ENCODE peak calls at places on chromosomes 5 and 9, in nine cellular contexts. One of them, this sample, is unnamed.

GRCh38 chr5:54215233-54215736 is 95.1 kb downstream of the ARL15 start:
- DNase-seq in aorta: no peak
- DNase-seq in ascending aorta: no peak
- DNase-seq in cerebellum: no peak
- DNase-seq in Panc1: no peak
- DNase-seq in WTC11: no peak
- DNase-seq in T-helper 9 cell: no peak
- DNase-seq in G401: no peak
- DNase-seq in DMS153: no peak
- DNase-seq in this sample: no peak

GRCh38 chr5:138641547-138642298 is 66.5 kb upstream of the HSPA9 start:
- DNase-seq in aorta: peak
- DNase-seq in ascending aorta: peak
- DNase-seq in cerebellum: peak
- DNase-seq in Panc1: peak
- DNase-seq in WTC11: peak
- DNase-seq in T-helper 9 cell: peak
- DNase-seq in G401: peak
- DNase-seq in DMS153: peak
- DNase-seq in this sample: no peak

GRCh38 chr5:133844836-133845235 is 123.6 kb downstream of the C5orf15 start:
- DNase-seq in aorta: no peak
- DNase-seq in ascending aorta: peak
- DNase-seq in cerebellum: no peak
- DNase-seq in Panc1: no peak
- DNase-seq in WTC11: no peak
- DNase-seq in T-helper 9 cell: no peak
- DNase-seq in G401: no peak
- DNase-seq in DMS153: peak
- DNase-seq in this sample: no peak

GRCh38 chr9:136267261-136268111 is 21.9 kb upstream of the QSOX2 start:
- DNase-seq in aorta: peak
- DNase-seq in ascending aorta: peak
- DNase-seq in cerebellum: peak
- DNase-seq in Panc1: no peak
- DNase-seq in WTC11: peak
- DNase-seq in T-helper 9 cell: peak
- DNase-seq in G401: peak
- DNase-seq in DMS153: peak
- DNase-seq in this sample: peak

GRCh38 chr5:9775339-9775738 is 145.2 kb upstream of the TAS2R1 start:
- DNase-seq in aorta: no peak
- DNase-seq in ascending aorta: no peak
- DNase-seq in cerebellum: no peak
- DNase-seq in Panc1: no peak
- DNase-seq in WTC11: no peak
- DNase-seq in T-helper 9 cell: no peak
- DNase-seq in G401: no peak
- DNase-seq in DMS153: no peak
- DNase-seq in this sample: no peak

GRCh38 chr5:133992429-133993151 is 12.2 kb downstream of the VDAC1 start:
- DNase-seq in aorta: no peak
- DNase-seq in ascending aorta: no peak
- DNase-seq in cerebellum: peak
- DNase-seq in Panc1: no peak
- DNase-seq in WTC11: no peak
- DNase-seq in T-helper 9 cell: no peak
- DNase-seq in G401: peak
- DNase-seq in DMS153: no peak
- DNase-seq in this sample: no peak

GRCh38 chr5:20215257-20215656 is 227.3 kb upstream of the CDH18 start:
- DNase-seq in aorta: no peak
- DNase-seq in ascending aorta: no peak
- DNase-seq in cerebellum: no peak
- DNase-seq in Panc1: no peak
- DNase-seq in WTC11: no peak
- DNase-seq in T-helper 9 cell: no peak
- DNase-seq in G401: no peak
- DNase-seq in DMS153: no peak
- DNase-seq in this sample: no peak

GRCh38 chr9:120851386-120851922 is 8.7 kb upstream of the PSMD5 start:
- DNase-seq in aorta: no peak
- DNase-seq in ascending aorta: no peak
- DNase-seq in cerebellum: no peak
- DNase-seq in Panc1: no peak
- DNase-seq in WTC11: no peak
- DNase-seq in T-helper 9 cell: no peak
- DNase-seq in G401: no peak
- DNase-seq in DMS153: no peak
- DNase-seq in this sample: no peak

GRCh38 chr9:4062966-4063365 is 236.9 kb downstream of the GLIS3 start:
- DNase-seq in aorta: no peak
- DNase-seq in ascending aorta: no peak
- DNase-seq in cerebellum: no peak
- DNase-seq in Panc1: no peak
- DNase-seq in WTC11: no peak
- DNase-seq in T-helper 9 cell: no peak
- DNase-seq in G401: no peak
- DNase-seq in DMS153: no peak
- DNase-seq in this sample: no peak

GRCh38 chr9:90841213-90841612 is 39.6 kb downstream of the SYK start:
- DNase-seq in aorta: no peak
- DNase-seq in ascending aorta: no peak
- DNase-seq in cerebellum: no peak
- DNase-seq in Panc1: no peak
- DNase-seq in WTC11: no peak
- DNase-seq in T-helper 9 cell: no peak
- DNase-seq in G401: no peak
- DNase-seq in DMS153: no peak
- DNase-seq in this sample: no peak

GRCh38 chr5:92460505-92460904 is 1077.4 kb upstream of the ARRDC3 start:
- DNase-seq in aorta: no peak
- DNase-seq in ascending aorta: no peak
- DNase-seq in cerebellum: no peak
- DNase-seq in Panc1: no peak
- DNase-seq in WTC11: no peak
- DNase-seq in T-helper 9 cell: no peak
- DNase-seq in G401: no peak
- DNase-seq in DMS153: no peak
- DNase-seq in this sample: no peak

GRCh38 chr9:385818-386398 is 171.2 kb downstream of the DOCK8 start:
- DNase-seq in aorta: no peak
- DNase-seq in ascending aorta: no peak
- DNase-seq in cerebellum: peak
- DNase-seq in Panc1: peak
- DNase-seq in WTC11: peak
- DNase-seq in T-helper 9 cell: no peak
- DNase-seq in G401: peak
- DNase-seq in DMS153: peak
- DNase-seq in this sample: no peak

GRCh38 chr9:89380437-89381307 is 62.4 kb downstream of the SECISBP2 start:
- DNase-seq in aorta: no peak
- DNase-seq in ascending aorta: no peak
- DNase-seq in cerebellum: no peak
- DNase-seq in Panc1: no peak
- DNase-seq in WTC11: no peak
- DNase-seq in T-helper 9 cell: no peak
- DNase-seq in G401: no peak
- DNase-seq in DMS153: no peak
- DNase-seq in this sample: no peak

GRCh38 chr5:90802695-90803317 is 244.2 kb downstream of the ADGRV1 start:
- DNase-seq in aorta: no peak
- DNase-seq in ascending aorta: no peak
- DNase-seq in cerebellum: peak
- DNase-seq in Panc1: peak
- DNase-seq in WTC11: peak
- DNase-seq in T-helper 9 cell: no peak
- DNase-seq in G401: peak
- DNase-seq in DMS153: no peak
- DNase-seq in this sample: no peak

GRCh38 chr9:104071589-104071988 is 22.5 kb upstream of the SMC2 start:
- DNase-seq in aorta: no peak
- DNase-seq in ascending aorta: no peak
- DNase-seq in cerebellum: no peak
- DNase-seq in Panc1: no peak
- DNase-seq in WTC11: no peak
- DNase-seq in T-helper 9 cell: no peak
- DNase-seq in G401: no peak
- DNase-seq in DMS153: no peak
- DNase-seq in this sample: no peak

GRCh38 chr5:6730807-6731206 is 17.6 kb downstream of the TENT4A start:
- DNase-seq in aorta: no peak
- DNase-seq in ascending aorta: no peak
- DNase-seq in cerebellum: no peak
- DNase-seq in Panc1: no peak
- DNase-seq in WTC11: no peak
- DNase-seq in T-helper 9 cell: no peak
- DNase-seq in G401: no peak
- DNase-seq in DMS153: no peak
- DNase-seq in this sample: no peak

GRCh38 chr9:15272377-15272928 is 34.6 kb downstream of the TTC39B start:
- DNase-seq in aorta: no peak
- DNase-seq in ascending aorta: no peak
- DNase-seq in cerebellum: no peak
- DNase-seq in Panc1: no peak
- DNase-seq in WTC11: no peak
- DNase-seq in T-helper 9 cell: no peak
- DNase-seq in G401: no peak
- DNase-seq in DMS153: no peak
- DNase-seq in this sample: no peak

GRCh38 chr5:158858011-158858410 is 241.7 kb downstream of the EBF1 start:
- DNase-seq in aorta: no peak
- DNase-seq in ascending aorta: no peak
- DNase-seq in cerebellum: no peak
- DNase-seq in Panc1: no peak
- DNase-seq in WTC11: no peak
- DNase-seq in T-helper 9 cell: no peak
- DNase-seq in G401: no peak
- DNase-seq in DMS153: no peak
- DNase-seq in this sample: no peak

GRCh38 chr5:119453045-119453383 is 717 bp downstream of the HSD17B4 start:
- DNase-seq in aorta: no peak
- DNase-seq in ascending aorta: no peak
- DNase-seq in cerebellum: peak
- DNase-seq in Panc1: no peak
- DNase-seq in WTC11: no peak
- DNase-seq in T-helper 9 cell: no peak
- DNase-seq in G401: peak
- DNase-seq in DMS153: no peak
- DNase-seq in this sample: no peak

This sample was measured in GF-D8.